ENCODE peak calls at places on chromosomes 16 and 17, in four cellular contexts. A is cardiac fibroblast, D is cerebellar cortex, Z is smooth muscle cell of the brain vasculature. P is an unnamed sample.

GRCh38 chr16:75789237-75789636 is 62.9 kb upstream of the CPHXL start:
- DNase-seq in Z (peak; percentile 10), D (peak; percentile 75), A (peak; percentile 69), P (peak; percentile 27)

GRCh38 chr17:17666111-17666714 is 15.0 kb upstream of the RAI1 start:
- DNase-seq in A (peak; percentile 76), D (no peak), Z (no peak), P (peak; percentile 66)

GRCh38 chr16:66402166-66402565 is 24.9 kb upstream of the BEAN1 start:
- DNase-seq in A (no peak), Z (no peak), D (no peak), P (no peak)

GRCh38 chr16:1093284-1094123 is 2.5 kb downstream of the C1QTNF8 start:
- DNase-seq in D (peak; percentile 64), Z (no peak), A (peak; percentile 7), P (no peak)

GRCh38 chr17:63476857-63477470 is at the start of gene ACE:
- DNase-seq in Z (no peak), D (peak; percentile 15), A (no peak), P (peak; percentile 53)

GRCh38 chr17:75933836-75934235 is 7.0 kb downstream of the FBF1 start:
- DNase-seq in D (no peak), A (no peak), Z (no peak), P (no peak)

GRCh38 chr16:85082553-85083050 is 29.7 kb downstream of the CIBAR2 start:
- DNase-seq in D (peak; percentile 74), A (no peak), Z (no peak), P (no peak)

GRCh38 chr17:7740481-7741001 is 23.0 kb downstream of the DNAH2 start:
- DNase-seq in Z (no peak), A (no peak), D (no peak), P (no peak)

GRCh38 chr17:51612692-51613091 is 352.3 kb downstream of the UTP18 start:
- DNase-seq in A (no peak), D (no peak), Z (no peak), P (no peak)

GRCh38 chr16:75928295-75928694 is 202.0 kb upstream of the CPHXL start:
- DNase-seq in Z (no peak), D (no peak), A (no peak), P (no peak)

GRCh38 chr17:73139296-73139695 is 25.5 kb upstream of the SSTR2 start:
- DNase-seq in A (no peak), D (peak; percentile 69), Z (no peak), P (no peak)

GRCh38 chr16:71570143-71570542 is 6.7 kb downstream of the TAT start:
- DNase-seq in Z (no peak), D (no peak), A (no peak), P (no peak)

GRCh38 chr17:78522031-78522809 is 55.0 kb downstream of the DNAH17 start:
- DNase-seq in Z (no peak), D (no peak), A (no peak), P (no peak)

GRCh38 chr17:44786551-44787081 is 27.8 kb downstream of the ADAM11 start:
- DNase-seq in D (peak; percentile 91), Z (no peak), A (no peak), P (no peak)

GRCh38 chr16:61887903-61888302 is 148.3 kb downstream of the CDH8 start:
- DNase-seq in Z (no peak), D (no peak), A (peak; percentile 72), P (no peak)

GRCh38 chr16:48123104-48123788 is 32.5 kb downstream of the ABCC12 start:
- DNase-seq in Z (peak; percentile 90), D (no peak), A (peak; percentile 99), P (peak; percentile 97)

GRCh38 chr16:76943936-76944335 is 247.1 kb upstream of the MON1B start:
- DNase-seq in D (no peak), A (peak; percentile 13), Z (no peak), P (no peak)

GRCh38 chr17:63450551-63450950 is 4.4 kb upstream of the CYB561 start:
- DNase-seq in A (peak; percentile 53), Z (no peak), D (no peak), P (peak; percentile 25)

GRCh38 chr17:50346313-50347086 is 574 bp downstream of the XYLT2 start:
- DNase-seq in A (no peak), D (peak; percentile 21), Z (no peak), P (peak; percentile 23)

GRCh38 chr17:32443827-32444300 is 446 bp upstream of the PSMD11 start:
- DNase-seq in A (no peak), D (no peak), Z (no peak), P (no peak)

GRCh38 chr16:27718767-27719445 is 169.0 kb downstream of the KATNIP start:
- DNase-seq in D (no peak), A (no peak), Z (no peak), P (no peak)

GRCh38 chr17:2435181-2435741 is 34.4 kb upstream of the MNT start:
- DNase-seq in D (peak; percentile 67), Z (no peak), A (no peak), P (no peak)

GRCh38 chr16:78743556-78743955 is 644.1 kb downstream of the WWOX start:
- DNase-seq in D (no peak), A (no peak), Z (no peak), P (no peak)

GRCh38 chr16:70433456-70434103 is 5.3 kb downstream of the ST3GAL2 start:
- DNase-seq in Z (no peak), A (peak; percentile 80), D (no peak), P (peak; percentile 81)

GRCh38 chr16:1498899-1499676 is 5.9 kb downstream of the TELO2 start:
- DNase-seq in A (no peak), Z (no peak), D (no peak), P (no peak)

GRCh38 chr16:17173134-17173729 is 297.5 kb downstream of the XYLT1 start:
- DNase-seq in Z (no peak), A (peak; percentile 60), D (no peak), P (no peak)

GRCh38 chr16:89360760-89361435 is 129.5 kb downstream of the ANKRD11 start:
- DNase-seq in D (no peak), Z (no peak), A (no peak), P (no peak)

GRCh38 chr16:30964540-30965226 is 7.1 kb downstream of the SETD1A start:
- DNase-seq in A (no peak), Z (no peak), D (no peak), P (no peak)

GRCh38 chr17:68356520-68356919 is 65.2 kb downstream of the ARSG start:
- DNase-seq in A (no peak), D (no peak), Z (no peak), P (peak; percentile 40)

GRCh38 chr17:39144414-39144813 is 7.0 kb downstream of the PLXDC1 start:
- DNase-seq in Z (no peak), D (peak; percentile 94), A (peak; percentile 92), P (peak; percentile 79)

GRCh38 chr17:2709173-2709661 is 2.3 kb downstream of the CLUH start:
- DNase-seq in A (no peak), D (no peak), Z (no peak), P (peak; percentile 44)

P was measured in Daoy.